ENCODE peak calls at places on chromosomes 1 and 21, in ten cellular contexts. One of them, this sample, is unnamed.

GRCh38 chr1:88509369-88509768 is 174.7 kb upstream of the PKN2 start:
- DNase-seq in right atrium auricular region: no peak
- DNase-seq in pancreas: no peak
- DNase-seq in fibroblast of mammary gland: peak; percentile 53
- DNase-seq in BJ: no peak
- DNase-seq in AG04449: no peak
- DNase-seq in AG09319: no peak
- DNase-seq in cardiac fibroblast: peak; percentile 2
- DNase-seq in colonic mucosa: no peak
- DNase-seq in A549: no peak
- DNase-seq in this sample: no peak

GRCh38 chr1:2148691-2149090 is 45.9 kb downstream of the FAAP20 start:
- DNase-seq in right atrium auricular region: peak; percentile 62
- DNase-seq in pancreas: no peak
- DNase-seq in fibroblast of mammary gland: no peak
- DNase-seq in BJ: no peak
- DNase-seq in AG04449: no peak
- DNase-seq in AG09319: no peak
- DNase-seq in cardiac fibroblast: no peak
- DNase-seq in colonic mucosa: no peak
- DNase-seq in A549: no peak
- DNase-seq in this sample: no peak

GRCh38 chr1:145961425-145962156 is 2.8 kb downstream of the ANKRD34A start:
- DNase-seq in right atrium auricular region: peak; percentile 62
- DNase-seq in pancreas: peak; percentile 33
- DNase-seq in fibroblast of mammary gland: no peak
- DNase-seq in BJ: no peak
- DNase-seq in AG04449: no peak
- DNase-seq in AG09319: no peak
- DNase-seq in cardiac fibroblast: peak; percentile 24
- DNase-seq in colonic mucosa: peak; percentile 64
- DNase-seq in A549: no peak
- DNase-seq in this sample: no peak

GRCh38 chr1:61254629-61255323 is 172.4 kb downstream of the NFIA start:
- DNase-seq in right atrium auricular region: no peak
- DNase-seq in pancreas: no peak
- DNase-seq in fibroblast of mammary gland: peak; percentile 77
- DNase-seq in BJ: no peak
- DNase-seq in AG04449: no peak
- DNase-seq in AG09319: no peak
- DNase-seq in cardiac fibroblast: peak; percentile 86
- DNase-seq in colonic mucosa: peak; percentile 38
- DNase-seq in A549: no peak
- DNase-seq in this sample: no peak

GRCh38 chr1:185040333-185040732 is 5.0 kb upstream of the RNF2 start:
- DNase-seq in right atrium auricular region: no peak
- DNase-seq in pancreas: no peak
- DNase-seq in fibroblast of mammary gland: no peak
- DNase-seq in BJ: no peak
- DNase-seq in AG04449: no peak
- DNase-seq in AG09319: no peak
- DNase-seq in cardiac fibroblast: no peak
- DNase-seq in colonic mucosa: no peak
- DNase-seq in A549: no peak
- DNase-seq in this sample: no peak

GRCh38 chr1:165520646-165521045 is 23.2 kb upstream of the LRRC52 start:
- DNase-seq in right atrium auricular region: no peak
- DNase-seq in pancreas: no peak
- DNase-seq in fibroblast of mammary gland: no peak
- DNase-seq in BJ: no peak
- DNase-seq in AG04449: no peak
- DNase-seq in AG09319: no peak
- DNase-seq in cardiac fibroblast: no peak
- DNase-seq in colonic mucosa: no peak
- DNase-seq in A549: no peak
- DNase-seq in this sample: no peak

GRCh38 chr1:26468911-26469310 is 3.3 kb upstream of the HMGN2 start:
- DNase-seq in right atrium auricular region: no peak
- DNase-seq in pancreas: peak; percentile 49
- DNase-seq in fibroblast of mammary gland: no peak
- DNase-seq in BJ: no peak
- DNase-seq in AG04449: no peak
- DNase-seq in AG09319: no peak
- DNase-seq in cardiac fibroblast: no peak
- DNase-seq in colonic mucosa: peak; percentile 74
- DNase-seq in A549: no peak
- DNase-seq in this sample: no peak

GRCh38 chr1:156114101-156114918 is at the start of gene LMNA:
- DNase-seq in right atrium auricular region: peak; percentile 97
- DNase-seq in pancreas: peak; percentile 95
- DNase-seq in fibroblast of mammary gland: peak; percentile 97
- DNase-seq in BJ: peak; percentile 63
- DNase-seq in AG04449: peak; percentile 78
- DNase-seq in AG09319: peak; percentile 94
- DNase-seq in cardiac fibroblast: peak; percentile 98
- DNase-seq in colonic mucosa: peak; percentile 95
- DNase-seq in A549: peak; percentile 98
- DNase-seq in this sample: peak; percentile 96

DNA sequence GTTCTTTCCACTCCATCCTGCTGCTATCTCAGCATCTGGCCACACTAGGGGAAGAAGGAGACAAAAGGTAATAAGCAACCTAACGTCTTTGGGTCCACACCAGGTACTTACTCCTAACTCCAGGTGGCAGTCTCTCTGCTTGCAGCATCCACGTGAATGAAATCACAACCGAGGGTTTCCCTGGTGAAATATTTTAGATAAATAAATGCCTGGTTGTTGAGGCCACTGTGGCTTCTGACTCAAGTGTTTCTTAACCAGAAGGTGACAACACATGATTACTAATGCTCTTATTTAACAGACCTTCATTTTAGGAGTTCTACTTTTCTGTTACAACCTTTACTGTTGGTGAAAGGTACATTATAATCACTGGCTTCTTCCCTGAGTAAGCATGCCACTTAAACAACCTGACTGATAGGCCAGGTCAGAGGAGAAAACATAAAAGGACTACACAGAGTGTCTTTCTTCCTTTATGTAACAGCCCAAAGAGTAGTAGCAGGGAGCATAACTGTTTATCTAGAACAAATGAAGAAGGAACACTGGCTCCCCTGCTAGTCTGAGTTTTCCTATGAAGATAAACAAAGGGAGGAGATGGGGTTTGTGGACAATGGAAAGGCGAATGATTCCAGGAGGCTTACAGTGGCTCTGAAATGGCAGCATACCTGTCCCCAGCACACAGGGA is 59.9 kb downstream of the SYT6 start:
- DNase-seq in right atrium auricular region: no peak
- DNase-seq in pancreas: no peak
- DNase-seq in fibroblast of mammary gland: peak; percentile 67
- DNase-seq in BJ: peak; percentile 2
- DNase-seq in AG04449: no peak
- DNase-seq in AG09319: no peak
- DNase-seq in cardiac fibroblast: no peak
- DNase-seq in colonic mucosa: no peak
- DNase-seq in A549: no peak
- DNase-seq in this sample: no peak
- TF ChIP-seq CTCF in right atrium auricular region: no peak
- TF ChIP-seq CTCF in pancreas: no peak
- TF ChIP-seq CTCF in fibroblast of mammary gland: peak; percentile 24
- TF ChIP-seq CTCF in BJ: no peak
- TF ChIP-seq CTCF in AG04449: no peak
- TF ChIP-seq CTCF in AG09319: no peak
- TF ChIP-seq CTCF in cardiac fibroblast: no peak
- TF ChIP-seq CTCF in colonic mucosa: no peak
- TF ChIP-seq CTCF in A549: no peak
- TF ChIP-seq CTCF in this sample: no peak

GRCh38 chr21:17552410-17552809 is 39.6 kb downstream of the CXADR start:
- DNase-seq in right atrium auricular region: no peak
- DNase-seq in pancreas: no peak
- DNase-seq in fibroblast of mammary gland: no peak
- DNase-seq in BJ: no peak
- DNase-seq in AG04449: no peak
- DNase-seq in AG09319: no peak
- DNase-seq in cardiac fibroblast: no peak
- DNase-seq in colonic mucosa: no peak
- DNase-seq in A549: no peak
- DNase-seq in this sample: no peak

GRCh38 chr21:17554120-17554519 is 41.3 kb downstream of the CXADR start:
- DNase-seq in right atrium auricular region: no peak
- DNase-seq in pancreas: no peak
- DNase-seq in fibroblast of mammary gland: no peak
- DNase-seq in BJ: no peak
- DNase-seq in AG04449: no peak
- DNase-seq in AG09319: no peak
- DNase-seq in cardiac fibroblast: no peak
- DNase-seq in colonic mucosa: no peak
- DNase-seq in A549: no peak
- DNase-seq in this sample: no peak

GRCh38 chr21:17560377-17560776 is 47.5 kb downstream of the CXADR start:
- DNase-seq in right atrium auricular region: no peak
- DNase-seq in pancreas: no peak
- DNase-seq in fibroblast of mammary gland: no peak
- DNase-seq in BJ: no peak
- DNase-seq in AG04449: no peak
- DNase-seq in AG09319: no peak
- DNase-seq in cardiac fibroblast: no peak
- DNase-seq in colonic mucosa: no peak
- DNase-seq in A549: no peak
- DNase-seq in this sample: no peak

GRCh38 chr21:17550671-17551308 is 37.9 kb downstream of the CXADR start:
- DNase-seq in right atrium auricular region: no peak
- DNase-seq in pancreas: no peak
- DNase-seq in fibroblast of mammary gland: peak; percentile 16
- DNase-seq in BJ: no peak
- DNase-seq in AG04449: no peak
- DNase-seq in AG09319: no peak
- DNase-seq in cardiac fibroblast: no peak
- DNase-seq in colonic mucosa: no peak
- DNase-seq in A549: no peak
- DNase-seq in this sample: no peak

DNA sequence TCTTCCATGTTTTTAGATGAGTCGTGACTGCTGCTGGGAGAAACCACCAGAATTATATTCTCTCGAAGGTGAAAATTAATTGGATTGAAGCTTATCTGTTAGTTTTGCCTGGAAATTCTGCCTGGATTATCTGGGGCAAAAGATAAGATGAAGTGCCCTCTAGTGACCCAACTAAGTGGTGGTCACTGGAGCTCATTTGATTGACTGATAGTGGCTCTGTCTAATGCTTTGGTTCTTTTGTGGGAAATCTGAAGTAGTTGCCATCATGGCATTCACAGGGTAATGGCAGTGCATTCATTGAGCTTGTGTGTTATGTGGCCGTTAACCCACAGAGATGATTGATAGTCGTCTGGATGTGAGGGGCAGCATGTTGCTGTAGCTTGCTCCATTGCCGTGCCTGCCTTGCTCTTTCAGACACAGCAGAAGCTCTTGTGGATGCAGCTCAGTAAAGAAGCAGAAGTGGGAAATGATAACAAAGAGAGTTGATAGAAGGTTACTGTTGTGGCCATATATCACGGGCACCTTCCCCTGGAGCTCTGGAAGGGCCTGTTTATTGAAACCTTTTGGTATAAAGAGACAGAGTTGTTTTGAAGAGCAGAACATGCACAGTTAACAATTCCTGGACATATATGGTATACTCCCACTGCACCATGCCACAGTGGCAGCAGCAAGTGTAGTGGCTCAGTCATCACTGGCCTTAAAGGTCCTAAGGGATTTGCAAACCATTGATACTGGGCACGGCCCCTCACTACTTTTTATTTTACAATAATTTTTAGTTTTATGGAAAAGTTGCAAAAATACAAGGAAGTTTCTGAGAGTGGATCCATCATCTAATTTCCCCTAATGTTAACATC is 42.0 kb downstream of the CXADR start:
- DNase-seq in right atrium auricular region: no peak
- DNase-seq in pancreas: no peak
- DNase-seq in fibroblast of mammary gland: peak; percentile 35
- DNase-seq in BJ: no peak
- DNase-seq in AG04449: no peak
- DNase-seq in AG09319: no peak
- DNase-seq in cardiac fibroblast: peak; percentile 5
- DNase-seq in colonic mucosa: no peak
- DNase-seq in A549: peak; percentile 26
- DNase-seq in this sample: no peak
- TF ChIP-seq CTCF in right atrium auricular region: no peak
- TF ChIP-seq CTCF in pancreas: no peak
- TF ChIP-seq CTCF in fibroblast of mammary gland: peak; percentile 42
- TF ChIP-seq CTCF in BJ: peak; percentile 34
- TF ChIP-seq CTCF in AG04449: no peak
- TF ChIP-seq CTCF in AG09319: peak; percentile 49
- TF ChIP-seq CTCF in cardiac fibroblast: peak; percentile 20
- TF ChIP-seq CTCF in colonic mucosa: peak; percentile 28
- TF ChIP-seq CTCF in A549: peak; percentile 53
- TF ChIP-seq CTCF in this sample: no peak

DNA sequence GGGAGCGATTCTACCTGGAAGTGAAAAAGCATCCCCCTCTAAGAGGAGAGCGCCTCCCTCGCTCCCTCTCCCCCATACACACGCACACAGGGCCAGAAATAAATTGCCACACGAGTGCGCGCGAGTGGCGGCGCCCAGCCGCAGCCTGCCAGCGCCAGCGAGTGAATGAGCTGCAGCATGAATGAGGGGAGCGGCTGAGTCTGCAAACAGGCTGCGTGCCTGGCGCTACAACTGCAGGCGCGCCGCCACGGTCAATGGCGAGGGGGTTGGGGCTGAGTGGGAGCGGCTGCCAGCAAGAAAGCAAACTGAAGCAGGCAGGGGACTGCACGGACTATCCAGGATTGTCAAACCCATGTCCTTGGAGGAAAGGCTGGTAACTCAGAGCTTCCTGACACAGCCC is 2.2 kb downstream of the CAMK1G start:
- DNase-seq in right atrium auricular region: peak; percentile 61
- DNase-seq in pancreas: peak; percentile 44
- DNase-seq in fibroblast of mammary gland: no peak
- DNase-seq in BJ: no peak
- DNase-seq in AG04449: no peak
- DNase-seq in AG09319: peak; percentile 19
- DNase-seq in cardiac fibroblast: peak; percentile 51
- DNase-seq in colonic mucosa: peak; percentile 23
- DNase-seq in A549: no peak
- DNase-seq in this sample: peak; percentile 55
- TF ChIP-seq CTCF in right atrium auricular region: no peak
- TF ChIP-seq CTCF in pancreas: no peak
- TF ChIP-seq CTCF in fibroblast of mammary gland: no peak
- TF ChIP-seq CTCF in BJ: peak; percentile 18
- TF ChIP-seq CTCF in AG04449: no peak
- TF ChIP-seq CTCF in AG09319: peak; percentile 9
- TF ChIP-seq CTCF in cardiac fibroblast: no peak
- TF ChIP-seq CTCF in colonic mucosa: no peak
- TF ChIP-seq CTCF in A549: no peak
- TF ChIP-seq CTCF in this sample: no peak

GRCh38 chr21:34088752-34089151 is 15.4 kb downstream of the MRPS6 start:
- DNase-seq in right atrium auricular region: no peak
- DNase-seq in pancreas: no peak
- DNase-seq in fibroblast of mammary gland: no peak
- DNase-seq in BJ: no peak
- DNase-seq in AG04449: no peak
- DNase-seq in AG09319: no peak
- DNase-seq in cardiac fibroblast: no peak
- DNase-seq in colonic mucosa: no peak
- DNase-seq in A549: no peak
- DNase-seq in this sample: no peak

GRCh38 chr21:34091032-34091431 is 17.7 kb downstream of the MRPS6 start:
- DNase-seq in right atrium auricular region: no peak
- DNase-seq in pancreas: no peak
- DNase-seq in fibroblast of mammary gland: no peak
- DNase-seq in BJ: no peak
- DNase-seq in AG04449: no peak
- DNase-seq in AG09319: no peak
- DNase-seq in cardiac fibroblast: no peak
- DNase-seq in colonic mucosa: no peak
- DNase-seq in A549: no peak
- DNase-seq in this sample: no peak

GRCh38 chr21:34092241-34092921 is 19.0 kb downstream of the MRPS6 start:
- DNase-seq in right atrium auricular region: no peak
- DNase-seq in pancreas: no peak
- DNase-seq in fibroblast of mammary gland: no peak
- DNase-seq in BJ: no peak
- DNase-seq in AG04449: no peak
- DNase-seq in AG09319: no peak
- DNase-seq in cardiac fibroblast: no peak
- DNase-seq in colonic mucosa: no peak
- DNase-seq in A549: no peak
- DNase-seq in this sample: no peak

GRCh38 chr21:34093083-34093482 is 19.7 kb downstream of the MRPS6 start:
- DNase-seq in right atrium auricular region: no peak
- DNase-seq in pancreas: no peak
- DNase-seq in fibroblast of mammary gland: no peak
- DNase-seq in BJ: no peak
- DNase-seq in AG04449: no peak
- DNase-seq in AG09319: no peak
- DNase-seq in cardiac fibroblast: no peak
- DNase-seq in colonic mucosa: no peak
- DNase-seq in A549: no peak
- DNase-seq in this sample: no peak

GRCh38 chr21:34091607-34092006 is 18.2 kb downstream of the MRPS6 start:
- DNase-seq in right atrium auricular region: no peak
- DNase-seq in pancreas: no peak
- DNase-seq in fibroblast of mammary gland: no peak
- DNase-seq in BJ: no peak
- DNase-seq in AG04449: no peak
- DNase-seq in AG09319: no peak
- DNase-seq in cardiac fibroblast: peak; percentile 11
- DNase-seq in colonic mucosa: no peak
- DNase-seq in A549: no peak
- DNase-seq in this sample: no peak
- TF ChIP-seq CTCF in right atrium auricular region: no peak
- TF ChIP-seq CTCF in pancreas: no peak
- TF ChIP-seq CTCF in fibroblast of mammary gland: peak; percentile 42
- TF ChIP-seq CTCF in BJ: peak; percentile 43
- TF ChIP-seq CTCF in AG04449: peak; percentile 17
- TF ChIP-seq CTCF in AG09319: peak; percentile 24
- TF ChIP-seq CTCF in cardiac fibroblast: peak; percentile 47
- TF ChIP-seq CTCF in colonic mucosa: no peak
- TF ChIP-seq CTCF in A549: no peak
- TF ChIP-seq CTCF in this sample: no peak

This sample was measured in Calu3.